ENCODE peak calls at places on chromosome 2, in seven cellular contexts. One of them, this sample, is unnamed.

GRCh38 chr2:241903121-241904010 is 33.8 kb downstream of the RTP5 start:
- DNase-seq in GM23248: no peak
- DNase-seq in fibroblast of lung: no peak
- DNase-seq in effector CD8-positive, alpha-beta T cell: no peak
- DNase-seq in GM12892: no peak
- DNase-seq in cardiac fibroblast: no peak
- DNase-seq in NCI-H1092 treated with DMSO at 0.1 percent for 48 hours: no peak
- DNase-seq in this sample: no peak

GRCh38 chr2:142966281-142966680 is 88.8 kb downstream of the KYNU start:
- DNase-seq in GM23248: peak; percentile 10
- DNase-seq in fibroblast of lung: peak; percentile 47
- DNase-seq in effector CD8-positive, alpha-beta T cell: no peak
- DNase-seq in GM12892: no peak
- DNase-seq in cardiac fibroblast: no peak
- DNase-seq in NCI-H1092 treated with DMSO at 0.1 percent for 48 hours: no peak
- DNase-seq in this sample: no peak

GRCh38 chr2:176110975-176111663 is 4.0 kb downstream of the HOXD11 start:
- DNase-seq in GM23248: peak; percentile 92
- DNase-seq in fibroblast of lung: peak; percentile 38
- DNase-seq in effector CD8-positive, alpha-beta T cell: no peak
- DNase-seq in GM12892: no peak
- DNase-seq in cardiac fibroblast: peak; percentile 47
- DNase-seq in NCI-H1092 treated with DMSO at 0.1 percent for 48 hours: no peak
- DNase-seq in this sample: no peak

GRCh38 chr2:126436411-126436810 is 219.5 kb upstream of the GYPC start:
- DNase-seq in GM23248: no peak
- DNase-seq in fibroblast of lung: no peak
- DNase-seq in effector CD8-positive, alpha-beta T cell: no peak
- DNase-seq in GM12892: no peak
- DNase-seq in cardiac fibroblast: no peak
- DNase-seq in NCI-H1092 treated with DMSO at 0.1 percent for 48 hours: no peak
- DNase-seq in this sample: no peak

GRCh38 chr2:98463988-98464771 is 19.5 kb downstream of the INPP4A start:
- DNase-seq in GM23248: no peak
- DNase-seq in fibroblast of lung: no peak
- DNase-seq in effector CD8-positive, alpha-beta T cell: no peak
- DNase-seq in GM12892: no peak
- DNase-seq in cardiac fibroblast: no peak
- DNase-seq in NCI-H1092 treated with DMSO at 0.1 percent for 48 hours: no peak
- DNase-seq in this sample: no peak

GRCh38 chr2:20524412-20525040 is 77.7 kb downstream of the RHOB start:
- DNase-seq in GM23248: no peak
- DNase-seq in fibroblast of lung: no peak
- DNase-seq in effector CD8-positive, alpha-beta T cell: no peak
- DNase-seq in GM12892: no peak
- DNase-seq in cardiac fibroblast: peak; percentile 56
- DNase-seq in NCI-H1092 treated with DMSO at 0.1 percent for 48 hours: no peak
- DNase-seq in this sample: no peak

GRCh38 chr2:70080597-70081200 is 6.6 kb upstream of the PCBP1 start:
- DNase-seq in GM23248: no peak
- DNase-seq in fibroblast of lung: no peak
- DNase-seq in effector CD8-positive, alpha-beta T cell: no peak
- DNase-seq in GM12892: no peak
- DNase-seq in cardiac fibroblast: no peak
- DNase-seq in NCI-H1092 treated with DMSO at 0.1 percent for 48 hours: no peak
- DNase-seq in this sample: no peak

GRCh38 chr2:137208361-137208973 is 443.1 kb downstream of the THSD7B start:
- DNase-seq in GM23248: peak; percentile 82
- DNase-seq in fibroblast of lung: peak; percentile 71
- DNase-seq in effector CD8-positive, alpha-beta T cell: no peak
- DNase-seq in GM12892: no peak
- DNase-seq in cardiac fibroblast: peak; percentile 78
- DNase-seq in NCI-H1092 treated with DMSO at 0.1 percent for 48 hours: no peak
- DNase-seq in this sample: no peak

GRCh38 chr2:147355706-147356105 is 489.1 kb upstream of the ACVR2A start:
- DNase-seq in GM23248: no peak
- DNase-seq in fibroblast of lung: peak; percentile 20
- DNase-seq in effector CD8-positive, alpha-beta T cell: no peak
- DNase-seq in GM12892: no peak
- DNase-seq in cardiac fibroblast: no peak
- DNase-seq in NCI-H1092 treated with DMSO at 0.1 percent for 48 hours: no peak
- DNase-seq in this sample: no peak

GRCh38 chr2:164706522-164706921 is 85.2 kb upstream of the GRB14 start:
- DNase-seq in GM23248: peak; percentile 91
- DNase-seq in fibroblast of lung: peak; percentile 83
- DNase-seq in effector CD8-positive, alpha-beta T cell: no peak
- DNase-seq in GM12892: no peak
- DNase-seq in cardiac fibroblast: peak; percentile 78
- DNase-seq in NCI-H1092 treated with DMSO at 0.1 percent for 48 hours: no peak
- DNase-seq in this sample: no peak

GRCh38 chr2:37448342-37449120 is 104.1 kb downstream of the QPCT start:
- DNase-seq in GM23248: no peak
- DNase-seq in fibroblast of lung: peak; percentile 45
- DNase-seq in effector CD8-positive, alpha-beta T cell: no peak
- DNase-seq in GM12892: no peak
- DNase-seq in cardiac fibroblast: no peak
- DNase-seq in NCI-H1092 treated with DMSO at 0.1 percent for 48 hours: no peak
- DNase-seq in this sample: no peak

GRCh38 chr2:120606280-120606679 is 129.4 kb upstream of the GLI2 start:
- DNase-seq in GM23248: no peak
- DNase-seq in fibroblast of lung: no peak
- DNase-seq in effector CD8-positive, alpha-beta T cell: no peak
- DNase-seq in GM12892: no peak
- DNase-seq in cardiac fibroblast: no peak
- DNase-seq in NCI-H1092 treated with DMSO at 0.1 percent for 48 hours: no peak
- DNase-seq in this sample: no peak

GRCh38 chr2:74199275-74199701 is 873 bp downstream of the MTHFD2 start:
- DNase-seq in GM23248: no peak
- DNase-seq in fibroblast of lung: no peak
- DNase-seq in effector CD8-positive, alpha-beta T cell: no peak
- DNase-seq in GM12892: no peak
- DNase-seq in cardiac fibroblast: no peak
- DNase-seq in NCI-H1092 treated with DMSO at 0.1 percent for 48 hours: no peak
- DNase-seq in this sample: no peak

GRCh38 chr2:119112230-119112629 is 46.3 kb downstream of the C1QL2 start:
- DNase-seq in GM23248: no peak
- DNase-seq in fibroblast of lung: no peak
- DNase-seq in effector CD8-positive, alpha-beta T cell: no peak
- DNase-seq in GM12892: no peak
- DNase-seq in cardiac fibroblast: no peak
- DNase-seq in NCI-H1092 treated with DMSO at 0.1 percent for 48 hours: no peak
- DNase-seq in this sample: no peak

GRCh38 chr2:187499941-187500532 is 52.0 kb upstream of the CALCRL start:
- DNase-seq in GM23248: peak; percentile 80
- DNase-seq in fibroblast of lung: peak; percentile 43
- DNase-seq in effector CD8-positive, alpha-beta T cell: peak; percentile 5
- DNase-seq in GM12892: no peak
- DNase-seq in cardiac fibroblast: peak; percentile 79
- DNase-seq in NCI-H1092 treated with DMSO at 0.1 percent for 48 hours: peak; percentile 21
- DNase-seq in this sample: no peak

GRCh38 chr2:226531061-226531460 is 268.6 kb downstream of the IRS1 start:
- DNase-seq in GM23248: no peak
- DNase-seq in fibroblast of lung: no peak
- DNase-seq in effector CD8-positive, alpha-beta T cell: no peak
- DNase-seq in GM12892: no peak
- DNase-seq in cardiac fibroblast: no peak
- DNase-seq in NCI-H1092 treated with DMSO at 0.1 percent for 48 hours: no peak
- DNase-seq in this sample: no peak

GRCh38 chr2:7707723-7708122 is 790.5 kb downstream of the RNF144A start:
- DNase-seq in GM23248: peak; percentile 82
- DNase-seq in fibroblast of lung: peak; percentile 88
- DNase-seq in effector CD8-positive, alpha-beta T cell: no peak
- DNase-seq in GM12892: no peak
- DNase-seq in cardiac fibroblast: peak; percentile 3
- DNase-seq in NCI-H1092 treated with DMSO at 0.1 percent for 48 hours: no peak
- DNase-seq in this sample: no peak

GRCh38 chr2:150548527-150548926 is 61.1 kb upstream of the RND3 start:
- DNase-seq in GM23248: peak; percentile 39
- DNase-seq in fibroblast of lung: peak; percentile 46
- DNase-seq in effector CD8-positive, alpha-beta T cell: no peak
- DNase-seq in GM12892: no peak
- DNase-seq in cardiac fibroblast: peak; percentile 43
- DNase-seq in NCI-H1092 treated with DMSO at 0.1 percent for 48 hours: no peak
- DNase-seq in this sample: no peak

GRCh38 chr2:60818272-60818671 is 62.2 kb downstream of the PAPOLG start:
- DNase-seq in GM23248: no peak
- DNase-seq in fibroblast of lung: no peak
- DNase-seq in effector CD8-positive, alpha-beta T cell: no peak
- DNase-seq in GM12892: no peak
- DNase-seq in cardiac fibroblast: peak; percentile 28
- DNase-seq in NCI-H1092 treated with DMSO at 0.1 percent for 48 hours: no peak
- DNase-seq in this sample: no peak

GRCh38 chr2:26605195-26605968 is 35.8 kb downstream of the CIB4 start:
- DNase-seq in GM23248: peak; percentile 63
- DNase-seq in fibroblast of lung: peak; percentile 36
- DNase-seq in effector CD8-positive, alpha-beta T cell: peak; percentile 6
- DNase-seq in GM12892: no peak
- DNase-seq in cardiac fibroblast: peak; percentile 67
- DNase-seq in NCI-H1092 treated with DMSO at 0.1 percent for 48 hours: peak; percentile 34
- DNase-seq in this sample: no peak

GRCh38 chr2:217436386-217436785 is 566.4 kb downstream of the TNS1 start:
- DNase-seq in GM23248: no peak
- DNase-seq in fibroblast of lung: no peak
- DNase-seq in effector CD8-positive, alpha-beta T cell: no peak
- DNase-seq in GM12892: no peak
- DNase-seq in cardiac fibroblast: no peak
- DNase-seq in NCI-H1092 treated with DMSO at 0.1 percent for 48 hours: no peak
- DNase-seq in this sample: no peak

GRCh38 chr2:136238552-136239346 is 120.8 kb upstream of the CXCR4 start:
- DNase-seq in GM23248: peak; percentile 64
- DNase-seq in fibroblast of lung: peak; percentile 69
- DNase-seq in effector CD8-positive, alpha-beta T cell: no peak
- DNase-seq in GM12892: no peak
- DNase-seq in cardiac fibroblast: peak; percentile 81
- DNase-seq in NCI-H1092 treated with DMSO at 0.1 percent for 48 hours: no peak
- DNase-seq in this sample: peak; percentile 49

GRCh38 chr2:151361674-151362380 is 4.4 kb downstream of the TNFAIP6 start:
- DNase-seq in GM23248: peak; percentile 73
- DNase-seq in fibroblast of lung: peak; percentile 56
- DNase-seq in effector CD8-positive, alpha-beta T cell: no peak
- DNase-seq in GM12892: no peak
- DNase-seq in cardiac fibroblast: peak; percentile 74
- DNase-seq in NCI-H1092 treated with DMSO at 0.1 percent for 48 hours: no peak
- DNase-seq in this sample: no peak

GRCh38 chr2:170371231-170371630 is 193.3 kb downstream of the MYO3B start:
- DNase-seq in GM23248: no peak
- DNase-seq in fibroblast of lung: no peak
- DNase-seq in effector CD8-positive, alpha-beta T cell: no peak
- DNase-seq in GM12892: no peak
- DNase-seq in cardiac fibroblast: no peak
- DNase-seq in NCI-H1092 treated with DMSO at 0.1 percent for 48 hours: no peak
- DNase-seq in this sample: no peak

GRCh38 chr2:143345887-143346612 is 216.8 kb downstream of the ARHGAP15 start:
- DNase-seq in GM23248: no peak
- DNase-seq in fibroblast of lung: peak; percentile 5
- DNase-seq in effector CD8-positive, alpha-beta T cell: no peak
- DNase-seq in GM12892: no peak
- DNase-seq in cardiac fibroblast: no peak
- DNase-seq in NCI-H1092 treated with DMSO at 0.1 percent for 48 hours: no peak
- DNase-seq in this sample: no peak

GRCh38 chr2:236700703-236701102 is 131.1 kb downstream of the ACKR3 start:
- DNase-seq in GM23248: no peak
- DNase-seq in fibroblast of lung: no peak
- DNase-seq in effector CD8-positive, alpha-beta T cell: no peak
- DNase-seq in GM12892: no peak
- DNase-seq in cardiac fibroblast: no peak
- DNase-seq in NCI-H1092 treated with DMSO at 0.1 percent for 48 hours: no peak
- DNase-seq in this sample: no peak

GRCh38 chr2:119301413-119301812 is 65.2 kb downstream of the C2orf76 start:
- DNase-seq in GM23248: peak; percentile 7
- DNase-seq in fibroblast of lung: peak; percentile 59
- DNase-seq in effector CD8-positive, alpha-beta T cell: no peak
- DNase-seq in GM12892: no peak
- DNase-seq in cardiac fibroblast: peak; percentile 13
- DNase-seq in NCI-H1092 treated with DMSO at 0.1 percent for 48 hours: no peak
- DNase-seq in this sample: no peak

GRCh38 chr2:186347472-186347871 is 138.6 kb upstream of the ZC3H15 start:
- DNase-seq in GM23248: peak; percentile 27
- DNase-seq in fibroblast of lung: peak; percentile 51
- DNase-seq in effector CD8-positive, alpha-beta T cell: no peak
- DNase-seq in GM12892: no peak
- DNase-seq in cardiac fibroblast: peak; percentile 31
- DNase-seq in NCI-H1092 treated with DMSO at 0.1 percent for 48 hours: no peak
- DNase-seq in this sample: no peak

GRCh38 chr2:22124003-22124402 is 1000.2 kb downstream of the TDRD15 start:
- DNase-seq in GM23248: no peak
- DNase-seq in fibroblast of lung: no peak
- DNase-seq in effector CD8-positive, alpha-beta T cell: no peak
- DNase-seq in GM12892: no peak
- DNase-seq in cardiac fibroblast: peak; percentile 25
- DNase-seq in NCI-H1092 treated with DMSO at 0.1 percent for 48 hours: no peak
- DNase-seq in this sample: no peak

GRCh38 chr2:204628926-204629661 is 83.8 kb downstream of the PARD3B start:
- DNase-seq in GM23248: no peak
- DNase-seq in fibroblast of lung: peak; percentile 43
- DNase-seq in effector CD8-positive, alpha-beta T cell: no peak
- DNase-seq in GM12892: no peak
- DNase-seq in cardiac fibroblast: peak; percentile 48
- DNase-seq in NCI-H1092 treated with DMSO at 0.1 percent for 48 hours: no peak
- DNase-seq in this sample: no peak

GRCh38 chr2:131105950-131106801 is 1.0 kb downstream of the PLEKHB2 start:
- DNase-seq in GM23248: peak; percentile 84
- DNase-seq in fibroblast of lung: peak; percentile 52
- DNase-seq in effector CD8-positive, alpha-beta T cell: no peak
- DNase-seq in GM12892: no peak
- DNase-seq in cardiac fibroblast: peak; percentile 69
- DNase-seq in NCI-H1092 treated with DMSO at 0.1 percent for 48 hours: no peak
- DNase-seq in this sample: no peak

GRCh38 chr2:9519250-9519649 is 36.4 kb downstream of the ADAM17 start:
- DNase-seq in GM23248: peak; percentile 20
- DNase-seq in fibroblast of lung: peak; percentile 48
- DNase-seq in effector CD8-positive, alpha-beta T cell: no peak
- DNase-seq in GM12892: no peak
- DNase-seq in cardiac fibroblast: peak; percentile 43
- DNase-seq in NCI-H1092 treated with DMSO at 0.1 percent for 48 hours: no peak
- DNase-seq in this sample: no peak

GRCh38 chr2:232386490-232386739 is 7.9 kb downstream of the ALPP start:
- DNase-seq in GM23248: no peak
- DNase-seq in fibroblast of lung: no peak
- DNase-seq in effector CD8-positive, alpha-beta T cell: no peak
- DNase-seq in GM12892: no peak
- DNase-seq in cardiac fibroblast: no peak
- DNase-seq in NCI-H1092 treated with DMSO at 0.1 percent for 48 hours: no peak
- DNase-seq in this sample: no peak

GRCh38 chr2:111057045-111057444 is 63.7 kb upstream of the BCL2L11 start:
- DNase-seq in GM23248: no peak
- DNase-seq in fibroblast of lung: no peak
- DNase-seq in effector CD8-positive, alpha-beta T cell: no peak
- DNase-seq in GM12892: no peak
- DNase-seq in cardiac fibroblast: no peak
- DNase-seq in NCI-H1092 treated with DMSO at 0.1 percent for 48 hours: no peak
- DNase-seq in this sample: no peak

This sample was measured in effector memory CD4-positive, alpha-beta T cell.